ENCODE peak calls at places on chromosomes 11 and 22, in nine cellular contexts. G, B, S, Q, D, T, K, A and L are unnamed samples.

GRCh38 chr11:92501346-92501745 is 276.7 kb downstream of the FAT3 start:
- DNase-seq in G (no peak), B (no peak), S (no peak), Q (no peak), D (no peak), T (no peak), K (no peak), A (no peak), L (no peak)

GRCh38 chr11:105100976-105101630 is 38.5 kb downstream of the CARD18 start:
- DNase-seq in G (no peak), B (no peak), S (no peak), Q (no peak), D (no peak), T (no peak), K (no peak), A (no peak), L (no peak)

GRCh38 chr11:109677240-109677639 is 255.2 kb downstream of the C11orf87 start:
- DNase-seq in G (no peak), B (no peak), S (no peak), Q (no peak), D (no peak), T (no peak), K (no peak), A (no peak), L (no peak)

GRCh38 chr22:41949297-41949965 is 2.5 kb upstream of the CENPM start:
- DNase-seq in G (no peak), B (no peak), S (no peak), Q (no peak), D (no peak), T (no peak), K (no peak), A (no peak), L (no peak)

GRCh38 chr22:17984114-17984513 is 40.2 kb downstream of the MICAL3 start:
- DNase-seq in G (no peak), B (no peak), S (no peak), Q (no peak), D (no peak), T (no peak), K (no peak), A (no peak), L (no peak)

GRCh38 chr11:77729063-77729462 is 91.5 kb downstream of the RSF1 start:
- DNase-seq in G (no peak), B (no peak), S (no peak), Q (no peak), D (no peak), T (no peak), K (no peak), A (no peak), L (no peak)

GRCh38 chr11:95134491-95134890 is 44.8 kb downstream of the ENDOD1 start:
- DNase-seq in G (peak; percentile 89), B (no peak), S (no peak), Q (no peak), D (peak; percentile 93), T (no peak), K (peak; percentile 18), A (no peak), L (no peak)

GRCh38 chr11:75759832-75760231 is 8.7 kb upstream of the DGAT2 start:
- DNase-seq in G (no peak), B (no peak), S (no peak), Q (no peak), D (no peak), T (no peak), K (no peak), A (no peak), L (no peak)

GRCh38 chr22:26585104-26585790 is 4.7 kb downstream of the TPST2 start:
- DNase-seq in G (peak; percentile 90), B (no peak), S (no peak), Q (no peak), D (peak; percentile 42), T (peak; percentile 81), K (no peak), A (peak; percentile 86), L (no peak)

GRCh38 chr22:40070701-40071100 is 75.9 kb downstream of the FAM83F start:
- DNase-seq in G (peak; percentile 11), B (no peak), S (no peak), Q (no peak), D (no peak), T (no peak), K (no peak), A (peak; percentile 10), L (no peak)

GRCh38 chr11:2587976-2588748 is 111.6 kb downstream of the KCNQ1OT1 start:
- DNase-seq in G (no peak), B (no peak), S (no peak), Q (no peak), D (no peak), T (peak; percentile 7), K (no peak), A (no peak), L (no peak)

GRCh38 chr22:37628830-37629229 is 10.6 kb upstream of the SH3BP1 start:
- DNase-seq in G (no peak), B (no peak), S (no peak), Q (no peak), D (no peak), T (no peak), K (no peak), A (no peak), L (no peak)

GRCh38 chr11:74870485-74870884 is 78.4 kb downstream of the XRRA1 start:
- DNase-seq in G (peak; percentile 57), B (no peak), S (no peak), Q (no peak), D (no peak), T (no peak), K (peak; percentile 22), A (no peak), L (no peak)

GRCh38 chr11:19187101-19187500 is 14.7 kb downstream of the CSRP3 start:
- DNase-seq in G (peak; percentile 23), B (no peak), S (no peak), Q (no peak), D (no peak), T (no peak), K (no peak), A (no peak), L (no peak)

GRCh38 chr11:76656087-76656531 is 14.4 kb downstream of the LRRC32 start:
- DNase-seq in G (no peak), B (no peak), S (no peak), Q (no peak), D (no peak), T (no peak), K (no peak), A (no peak), L (no peak)

GRCh38 chr22:24810043-24810749 is 4.2 kb downstream of the SGSM1 start:
- DNase-seq in G (no peak), B (no peak), S (no peak), Q (no peak), D (no peak), T (no peak), K (no peak), A (peak; percentile 58), L (no peak)

GRCh38 chr11:102833731-102834130 is 9.7 kb downstream of the MMP3 start:
- DNase-seq in G (no peak), B (no peak), S (no peak), Q (no peak), D (no peak), T (no peak), K (no peak), A (no peak), L (no peak)

GRCh38 chr11:126793596-126793995 is 207.0 kb downstream of the KIRREL3 start:
- DNase-seq in G (no peak), B (no peak), S (no peak), Q (no peak), D (no peak), T (no peak), K (no peak), A (no peak), L (no peak)

GRCh38 chr22:43726296-43726695 is 85.8 kb downstream of the EFCAB6 start:
- DNase-seq in G (no peak), B (no peak), S (no peak), Q (no peak), D (no peak), T (no peak), K (no peak), A (peak; percentile 51), L (no peak)

GRCh38 chr22:41429946-41430332 is 16.7 kb downstream of the TOB2 start:
- DNase-seq in G (no peak), B (no peak), S (no peak), Q (no peak), D (no peak), T (no peak), K (no peak), A (no peak), L (no peak)

GRCh38 chr22:45977003-45977395 is at the start of gene WNT7B:
- DNase-seq in G (no peak), B (no peak), S (no peak), Q (no peak), D (peak; percentile 63), T (no peak), K (no peak), A (no peak), L (no peak)

GRCh38 chr11:2899080-2899783 is 13.7 kb upstream of the CDKN1C start:
- DNase-seq in G (no peak), B (no peak), S (no peak), Q (no peak), D (no peak), T (no peak), K (no peak), A (no peak), L (no peak)

GRCh38 chr11:117723625-117724024 is 73.4 kb downstream of the DSCAML1 start:
- DNase-seq in G (no peak), B (no peak), S (no peak), Q (no peak), D (no peak), T (no peak), K (no peak), A (no peak), L (no peak)

GRCh38 chr11:27331984-27332383 is 31.0 kb downstream of the CCDC34 start:
- DNase-seq in G (peak; percentile 27), B (no peak), S (no peak), Q (no peak), D (no peak), T (no peak), K (no peak), A (no peak), L (no peak)

GRCh38 chr11:77019976-77020591 is 14.1 kb upstream of the B3GNT6 start:
- DNase-seq in G (no peak), B (no peak), S (no peak), Q (no peak), D (peak; percentile 44), T (no peak), K (no peak), A (peak; percentile 69), L (no peak)

GRCh38 chr11:72333657-72334056 is 89.7 kb upstream of the PHOX2A start:
- DNase-seq in G (no peak), B (peak; percentile 33), S (no peak), Q (no peak), D (no peak), T (no peak), K (peak; percentile 90), A (no peak), L (peak; percentile 6)

GRCh38 chr11:124943731-124944130 is 7.9 kb upstream of the HEPACAM start:
- DNase-seq in G (no peak), B (no peak), S (no peak), Q (no peak), D (no peak), T (no peak), K (no peak), A (no peak), L (no peak)

GRCh38 chr11:9972917-9973504 is 309.1 kb downstream of the SWAP70 start:
- DNase-seq in G (peak; percentile 39), B (no peak), S (peak; percentile 40), Q (no peak), D (peak; percentile 49), T (no peak), K (no peak), A (peak; percentile 46), L (peak; percentile 5)

GRCh38 chr11:1827095-1827797 is 7.5 kb upstream of the SYT8 start:
- DNase-seq in G (peak; percentile 61), B (no peak), S (no peak), Q (no peak), D (peak; percentile 51), T (peak; percentile 38), K (no peak), A (peak; percentile 99), L (no peak)

GRCh38 chr11:120191058-120191457 is 19.8 kb upstream of the OAF start:
- DNase-seq in G (no peak), B (no peak), S (no peak), Q (no peak), D (no peak), T (no peak), K (no peak), A (no peak), L (no peak)

GRCh38 chr22:45731798-45732495 is 60.3 kb downstream of the ATXN10 start:
- DNase-seq in G (no peak), B (no peak), S (no peak), Q (no peak), D (no peak), T (no peak), K (no peak), A (no peak), L (no peak)